ENCODE peak calls at places on chromosomes 13 and 19, in four cellular contexts. H is GM12878, I is HL-60, U is K562. Z is an unnamed sample.

GRCh38 chr19:18340990-18341868 is 831 bp downstream of the PGPEP1 start:
- DNase-seq in I (peak; percentile 84), U (peak; percentile 84), H (no peak), Z (peak; percentile 80)

GRCh38 chr19:37813340-37813739 is 34.0 kb upstream of the ZNF573 start:
- DNase-seq in I (no peak), U (no peak), H (no peak), Z (no peak)

GRCh38 chr13:19382111-19382510 is 179.2 kb downstream of the TPTE2 start:
- DNase-seq in I (no peak), U (no peak), H (no peak), Z (no peak)

GRCh38 chr19:16041571-16042386 is 34.5 kb upstream of the TPM4 start:
- DNase-seq in I (peak; percentile 77), U (peak; percentile 94), H (no peak), Z (peak; percentile 69)

GRCh38 chr13:79749985-79750551 is 269.1 kb downstream of the NDFIP2 start:
- DNase-seq in I (no peak), H (no peak), U (no peak), Z (no peak)

GRCh38 chr13:26855071-26855470 is 94.5 kb upstream of the GPR12 start:
- DNase-seq in U (no peak), H (no peak), I (no peak), Z (no peak)

GRCh38 chr13:50291611-50292010 is 276.4 kb downstream of the KCNRG start:
- DNase-seq in H (no peak), I (no peak), U (no peak), Z (no peak)

GRCh38 chr19:15532779-15533521 is 24.6 kb downstream of the CYP4F22 start:
- DNase-seq in H (peak; percentile 25), I (peak; percentile 57), U (peak; percentile 13), Z (no peak)

GRCh38 chr13:55963934-55964333 is 1176.8 kb upstream of the PRR20A start:
- DNase-seq in H (no peak), U (no peak), I (no peak), Z (no peak)

GRCh38 chr13:41501281-41501680 is 43.9 kb downstream of the RGCC start:
- DNase-seq in H (no peak), U (no peak), I (no peak), Z (no peak)

GRCh38 chr19:10604460-10604980 is 17.4 kb upstream of the AP1M2 start:
- DNase-seq in H (peak; percentile 52), U (no peak), I (peak; percentile 39), Z (peak; percentile 49)

GRCh38 chr13:42525035-42525504 is 48.9 kb upstream of the TNFSF11 start:
- DNase-seq in I (no peak), H (no peak), U (no peak), Z (no peak)

GRCh38 chr13:114128624-114129522 is 3.5 kb downstream of the RASA3 start:
- DNase-seq in I (peak; percentile 98), H (peak; percentile 81), U (peak; percentile 58), Z (peak; percentile 93)

GRCh38 chr13:105273665-105274222 is 1261.7 kb downstream of the EFNB2 start:
- DNase-seq in I (no peak), U (no peak), H (no peak), Z (no peak)

GRCh38 chr19:28793391-28794168 is 419.4 kb downstream of the UQCRFS1 start:
- DNase-seq in H (no peak), I (no peak), U (no peak), Z (no peak)

GRCh38 chr13:38346764-38347163 is 2.9 kb upstream of the UFM1 start:
- DNase-seq in U (no peak), I (no peak), H (no peak), Z (no peak)
- TF ChIP-seq SPI1 in U (no peak), I (no peak), H (no peak), Z (no peak)

DNA sequence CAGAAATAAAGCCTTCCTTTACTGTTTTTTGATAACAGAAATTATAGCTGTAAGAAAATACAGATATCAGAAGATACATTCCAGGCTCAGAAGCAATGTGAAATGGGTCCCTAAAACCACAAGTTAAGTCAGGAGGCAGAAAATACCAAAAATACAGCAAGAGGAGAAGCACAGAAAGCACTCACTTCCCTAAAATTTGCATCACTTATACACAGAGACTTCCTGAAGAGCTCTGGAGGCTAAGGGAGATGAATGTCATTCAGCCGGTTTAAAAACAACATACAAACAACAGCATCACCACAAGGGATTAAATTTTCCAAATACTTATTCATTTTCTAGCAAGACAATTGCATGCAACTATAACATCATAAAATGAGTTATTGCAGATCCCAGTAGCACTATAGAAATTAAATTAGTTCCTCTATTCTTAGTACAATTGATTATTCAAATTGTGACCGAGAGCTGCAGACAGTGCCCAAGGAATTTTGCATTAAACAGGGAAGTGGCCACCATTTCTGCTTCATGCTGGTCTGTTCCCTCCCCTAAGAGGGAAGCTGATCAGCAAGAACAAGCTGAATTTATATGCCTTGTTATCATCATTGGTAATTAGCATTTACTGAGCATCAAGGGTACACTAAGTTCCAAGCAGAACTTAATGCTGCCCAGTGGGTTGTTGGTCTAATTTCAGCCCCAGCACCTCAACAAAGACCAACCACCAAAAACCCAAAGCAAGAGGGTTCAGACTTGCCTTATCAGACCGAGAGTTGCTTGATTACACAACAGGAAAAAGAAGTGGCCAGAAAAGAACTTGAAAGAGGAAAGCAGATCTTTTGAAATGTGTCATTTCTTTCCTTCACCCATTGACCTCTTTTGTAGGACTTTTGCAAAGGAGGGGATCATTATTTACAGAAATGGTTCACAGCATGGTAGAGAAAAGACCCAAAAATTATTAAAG is 140.7 kb downstream of the KCTD12 start:
- DNase-seq in I (peak; percentile 82), H (peak; percentile 59), U (no peak), Z (no peak)
- TF ChIP-seq SPI1 in I (peak; percentile 98), H (peak; percentile 85), U (no peak), Z (peak; percentile 95)

GRCh38 chr19:51440846-51441409 is 17.3 kb downstream of the SIGLEC8 start:
- DNase-seq in H (no peak), U (peak; percentile 55), I (peak; percentile 28), Z (no peak)
- TF ChIP-seq SPI1 in H (no peak), U (no peak), I (no peak), Z (no peak)

GRCh38 chr13:70729369-70729768 is 621.1 kb upstream of the KLHL1 start:
- DNase-seq in I (no peak), H (no peak), U (no peak), Z (no peak)

GRCh38 chr13:70723732-70724131 is 615.5 kb upstream of the KLHL1 start:
- DNase-seq in U (no peak), H (no peak), I (no peak), Z (no peak)
- TF ChIP-seq SPI1 in U (no peak), H (no peak), I (no peak), Z (no peak)

GRCh38 chr13:102812616-102813287 is 13.8 kb downstream of the BIVM start:
- DNase-seq in I (no peak), U (peak; percentile 5), H (no peak), Z (no peak)
- TF ChIP-seq SPI1 in I (no peak), U (no peak), H (no peak), Z (no peak)

Z was measured in GM12891.